ENCODE peak calls at places on chromosomes 12 and 14, in four cellular contexts. One of them, this sample, is unnamed.

GRCh38 chr12:43836455-43836989 is 641 bp downstream of the TMEM117 start:
- DNase-seq in fibroblast of pulmonary artery: peak
- DNase-seq in fibroblast of mammary gland: peak
- DNase-seq in neuronal stem cell: no peak
- DNase-seq in this sample: no peak

GRCh38 chr14:86038401-86038985 is 508.5 kb downstream of the FLRT2 start:
- DNase-seq in fibroblast of pulmonary artery: peak
- DNase-seq in fibroblast of mammary gland: peak
- DNase-seq in neuronal stem cell: peak
- DNase-seq in this sample: peak

GRCh38 chr12:110223777-110224378 is 57.2 kb upstream of the ATP2A2 start:
- DNase-seq in fibroblast of pulmonary artery: peak
- DNase-seq in fibroblast of mammary gland: peak
- DNase-seq in neuronal stem cell: no peak
- DNase-seq in this sample: no peak

GRCh38 chr14:66078031-66078430 is 408.1 kb upstream of the CCDC196 start:
- DNase-seq in fibroblast of pulmonary artery: no peak
- DNase-seq in fibroblast of mammary gland: no peak
- DNase-seq in neuronal stem cell: no peak
- DNase-seq in this sample: no peak

GRCh38 chr12:22042981-22043669 is 2.9 kb upstream of the CMAS start:
- DNase-seq in fibroblast of pulmonary artery: peak
- DNase-seq in fibroblast of mammary gland: peak
- DNase-seq in neuronal stem cell: no peak
- DNase-seq in this sample: no peak

GRCh38 chr14:99531221-99532096 is 50.2 kb downstream of the CCNK start:
- DNase-seq in fibroblast of pulmonary artery: peak
- DNase-seq in fibroblast of mammary gland: peak
- DNase-seq in neuronal stem cell: peak
- DNase-seq in this sample: no peak

GRCh38 chr14:90604356-90604755 is 207.5 kb downstream of the CALM1 start:
- DNase-seq in fibroblast of pulmonary artery: no peak
- DNase-seq in fibroblast of mammary gland: no peak
- DNase-seq in neuronal stem cell: no peak
- DNase-seq in this sample: no peak

GRCh38 chr12:56007148-56007891 is 10.2 kb downstream of the SUOX start:
- DNase-seq in fibroblast of pulmonary artery: peak
- DNase-seq in fibroblast of mammary gland: peak
- DNase-seq in neuronal stem cell: peak
- DNase-seq in this sample: peak

GRCh38 chr14:95394981-95395737 is 75.5 kb upstream of the CLMN start:
- DNase-seq in fibroblast of pulmonary artery: no peak
- DNase-seq in fibroblast of mammary gland: peak
- DNase-seq in neuronal stem cell: no peak
- DNase-seq in this sample: no peak

GRCh38 chr12:78489990-78490389 is 374.6 kb upstream of the SYT1 start:
- DNase-seq in fibroblast of pulmonary artery: no peak
- DNase-seq in fibroblast of mammary gland: no peak
- DNase-seq in neuronal stem cell: no peak
- DNase-seq in this sample: no peak

GRCh38 chr12:78494911-78495310 is 369.7 kb upstream of the SYT1 start:
- DNase-seq in fibroblast of pulmonary artery: peak
- DNase-seq in fibroblast of mammary gland: peak
- DNase-seq in neuronal stem cell: no peak
- DNase-seq in this sample: no peak

GRCh38 chr12:78490841-78491240 is 373.7 kb upstream of the SYT1 start:
- DNase-seq in fibroblast of pulmonary artery: no peak
- DNase-seq in fibroblast of mammary gland: no peak
- DNase-seq in neuronal stem cell: no peak
- DNase-seq in this sample: no peak
- H3K4me3 ChIP-seq in fibroblast of pulmonary artery: no peak
- H3K4me3 ChIP-seq in fibroblast of mammary gland: no peak
- H3K4me3 ChIP-seq in neuronal stem cell: no peak
- H3K4me3 ChIP-seq in this sample: no peak

GRCh38 chr12:124422142-124422569 is 127.3 kb downstream of the RFLNA start:
- DNase-seq in fibroblast of pulmonary artery: no peak
- DNase-seq in fibroblast of mammary gland: no peak
- DNase-seq in neuronal stem cell: no peak
- DNase-seq in this sample: peak
- H3K4me3 ChIP-seq in fibroblast of pulmonary artery: no peak
- H3K4me3 ChIP-seq in fibroblast of mammary gland: no peak
- H3K4me3 ChIP-seq in neuronal stem cell: no peak
- H3K4me3 ChIP-seq in this sample: peak

GRCh38 chr12:104048162-104048561 is 1.8 kb downstream of the GLT8D2 start:
- DNase-seq in fibroblast of pulmonary artery: no peak
- DNase-seq in fibroblast of mammary gland: no peak
- DNase-seq in neuronal stem cell: no peak
- DNase-seq in this sample: no peak
- H3K4me3 ChIP-seq in fibroblast of pulmonary artery: no peak
- H3K4me3 ChIP-seq in fibroblast of mammary gland: no peak
- H3K4me3 ChIP-seq in neuronal stem cell: no peak
- H3K4me3 ChIP-seq in this sample: no peak

DNA sequence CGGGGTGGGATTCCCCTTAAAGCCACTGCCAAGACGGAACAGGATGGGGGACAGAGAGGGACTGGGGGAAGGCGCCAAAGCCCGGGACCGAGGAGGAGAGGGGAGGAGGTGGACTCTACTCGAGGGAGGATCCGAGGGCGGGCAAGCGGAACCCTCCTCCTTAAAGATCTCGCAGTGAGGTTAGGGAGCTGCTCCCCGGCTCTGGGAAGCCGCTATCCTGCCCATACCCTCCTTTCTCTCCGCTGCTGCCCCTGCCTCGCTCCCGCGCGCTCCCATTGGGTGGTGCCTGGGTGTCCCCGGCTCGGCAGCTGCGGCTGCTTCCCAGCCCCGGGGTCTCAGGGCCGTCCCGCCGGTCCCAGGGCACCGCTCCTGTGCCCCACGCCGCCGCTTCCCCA is 16.4 kb downstream of the KRT18 start:
- DNase-seq in fibroblast of pulmonary artery: no peak
- DNase-seq in fibroblast of mammary gland: no peak
- DNase-seq in neuronal stem cell: no peak
- DNase-seq in this sample: no peak
- H3K4me3 ChIP-seq in fibroblast of pulmonary artery: peak
- H3K4me3 ChIP-seq in fibroblast of mammary gland: peak
- H3K4me3 ChIP-seq in neuronal stem cell: no peak
- H3K4me3 ChIP-seq in this sample: no peak